ENCODE peak calls at places on chromosomes 5 and 9, in ten cellular contexts. B is effector memory CD4-positive, alpha-beta T cell; U is PC-3; F is ovary; H is RWPE1; X is foreskin keratinocyte; R is substantia nigra; N is MM.1S; J is Peyer's patch; E is heart right ventricle. O is an unnamed sample.

GRCh38 chr5:157342822-157343402 is 77.0 kb downstream of the CYFIP2 start:
- DNase-seq in B (no peak), U (peak; percentile 70), F (no peak), H (peak; percentile 64), X (no peak), R (no peak), N (peak; percentile 18), J (peak; percentile 63), E (no peak), O (peak; percentile 8)

GRCh38 chr5:134099288-134099872 is 15.1 kb upstream of the TCF7 start:
- DNase-seq in B (no peak), U (no peak), F (no peak), H (no peak), X (no peak), R (no peak), N (no peak), J (no peak), E (no peak), O (no peak)

GRCh38 chr5:43242196-43242595 is 50.2 kb downstream of the NIM1K start:
- DNase-seq in B (no peak), U (no peak), F (no peak), H (no peak), X (no peak), R (no peak), N (no peak), J (no peak), E (no peak), O (no peak)

GRCh38 chr9:14307989-14308750 is 5.8 kb downstream of the NFIB start:
- DNase-seq in B (no peak), U (no peak), F (no peak), H (no peak), X (no peak), R (no peak), N (no peak), J (no peak), E (no peak), O (no peak)

GRCh38 chr5:168085321-168086040 is 206.0 kb upstream of the WWC1 start:
- DNase-seq in B (no peak), U (no peak), F (no peak), H (no peak), X (no peak), R (no peak), N (peak; percentile 31), J (no peak), E (no peak), O (no peak)

GRCh38 chr9:90998573-90998972 is 197.0 kb downstream of the SYK start:
- DNase-seq in B (no peak), U (peak; percentile 53), F (no peak), H (no peak), X (no peak), R (no peak), N (no peak), J (no peak), E (no peak), O (no peak)

GRCh38 chr9:2340046-2340760 is 281.4 kb upstream of the VLDLR start:
- DNase-seq in B (no peak), U (no peak), F (no peak), H (peak; percentile 8), X (peak; percentile 90), R (no peak), N (no peak), J (no peak), E (no peak), O (no peak)

GRCh38 chr5:4079881-4080280 is 484.2 kb downstream of the IRX1 start:
- DNase-seq in B (no peak), U (no peak), F (no peak), H (no peak), X (no peak), R (no peak), N (no peak), J (peak; percentile 74), E (no peak), O (no peak)

GRCh38 chr9:121889990-121890563 is 203.0 kb downstream of the TTLL11 start:
- DNase-seq in B (no peak), U (peak; percentile 20), F (no peak), H (no peak), X (no peak), R (no peak), N (no peak), J (no peak), E (no peak), O (no peak)

GRCh38 chr9:135243201-135244190 is 156.0 kb downstream of the OLFM1 start:
- DNase-seq in B (no peak), U (no peak), F (no peak), H (no peak), X (no peak), R (no peak), N (no peak), J (no peak), E (peak; percentile 3), O (no peak)

GRCh38 chr9:131402738-131403492 is 9.0 kb downstream of the PRRC2B start:
- DNase-seq in B (no peak), U (peak; percentile 72), F (peak; percentile 83), H (peak; percentile 85), X (no peak), R (peak; percentile 51), N (no peak), J (peak; percentile 89), E (peak; percentile 79), O (no peak)

GRCh38 chr9:131404581-131404980 is 10.7 kb downstream of the PRRC2B start:
- DNase-seq in B (no peak), U (no peak), F (no peak), H (no peak), X (no peak), R (no peak), N (no peak), J (no peak), E (no peak), O (no peak)

GRCh38 chr9:131404987-131405386 is 11.1 kb downstream of the PRRC2B start:
- DNase-seq in B (no peak), U (no peak), F (no peak), H (no peak), X (no peak), R (no peak), N (no peak), J (no peak), E (no peak), O (no peak)

GRCh38 chr9:131402073-131402472 is 8.2 kb downstream of the PRRC2B start:
- DNase-seq in B (no peak), U (no peak), F (no peak), H (no peak), X (no peak), R (no peak), N (no peak), J (no peak), E (no peak), O (no peak)

GRCh38 chr9:131403493-131403773 is 9.5 kb downstream of the PRRC2B start:
- DNase-seq in B (no peak), U (no peak), F (no peak), H (no peak), X (no peak), R (no peak), N (no peak), J (no peak), E (no peak), O (no peak)
- H3K27ac ChIP-seq in B (no peak overlapping the region), U (no peak overlapping the region), F (peak overlapping the region; percentile 51), H (peak overlapping the region; percentile 83), X (no peak overlapping the region), R (no peak overlapping the region), N (no peak overlapping the region), J (peak overlapping the region; percentile 38), E (peak overlapping the region; percentile 80), O (no peak overlapping the region)

DNA sequence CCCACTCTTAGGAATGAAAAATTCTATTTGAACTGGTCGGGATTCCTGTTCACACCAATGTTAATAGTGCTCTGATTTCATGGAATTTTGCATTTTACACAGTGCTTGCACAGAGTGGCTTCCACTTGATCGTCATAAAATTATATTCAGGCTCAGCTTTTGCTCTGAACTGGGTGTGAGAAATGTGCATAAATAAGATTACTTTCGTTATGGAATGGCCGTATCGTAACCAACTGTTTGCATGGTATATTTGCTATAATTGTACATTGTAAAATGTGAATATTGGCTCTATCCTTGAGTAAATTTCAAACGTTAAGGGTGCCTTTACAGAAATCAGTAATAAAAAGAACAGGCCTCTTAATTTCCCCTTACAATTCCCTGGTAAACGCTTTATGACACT is 240.9 kb downstream of the RFK start:
- DNase-seq in B (no peak), U (no peak), F (no peak), H (no peak), X (no peak), R (no peak), N (no peak), J (no peak), E (no peak), O (no peak)
- H3K27ac ChIP-seq in B (no peak overlapping the region), U (no peak overlapping the region), F (no peak overlapping the region), H (no peak overlapping the region), X (no peak overlapping the region), R (no peak overlapping the region), N (no peak overlapping the region), J (no peak overlapping the region), E (no peak overlapping the region), O (no peak overlapping the region)

GRCh38 chr5:60259730-60260129 is 366.2 kb upstream of the PDE4D start:
- DNase-seq in B (no peak), U (no peak), F (no peak), H (no peak), X (no peak), R (no peak), N (no peak), J (no peak), E (no peak), O (no peak)
- H3K27ac ChIP-seq in B (no peak overlapping the region), U (no peak overlapping the region), F (no peak overlapping the region), H (no peak overlapping the region), X (no peak overlapping the region), R (no peak overlapping the region), N (no peak overlapping the region), J (no peak overlapping the region), E (no peak overlapping the region), O (peak overlapping the region; percentile 75)

GRCh38 chr5:154794525-154795234 is 39.5 kb downstream of the LARP1 start:
- DNase-seq in B (no peak), U (no peak), F (no peak), H (no peak), X (no peak), R (no peak), N (no peak), J (no peak), E (no peak), O (no peak)

GRCh38 chr5:154797762-154798161 is 42.6 kb downstream of the LARP1 start:
- DNase-seq in B (no peak), U (no peak), F (no peak), H (no peak), X (no peak), R (no peak), N (no peak), J (no peak), E (no peak), O (no peak)

GRCh38 chr5:154793599-154794524 is 38.7 kb downstream of the LARP1 start:
- DNase-seq in B (no peak), U (no peak), F (peak; percentile 47), H (no peak), X (no peak), R (no peak), N (no peak), J (no peak), E (no peak), O (no peak)

GRCh38 chr5:154791535-154791934 is 36.4 kb downstream of the LARP1 start:
- DNase-seq in B (no peak), U (no peak), F (no peak), H (no peak), X (no peak), R (no peak), N (no peak), J (no peak), E (no peak), O (no peak)

DNA sequence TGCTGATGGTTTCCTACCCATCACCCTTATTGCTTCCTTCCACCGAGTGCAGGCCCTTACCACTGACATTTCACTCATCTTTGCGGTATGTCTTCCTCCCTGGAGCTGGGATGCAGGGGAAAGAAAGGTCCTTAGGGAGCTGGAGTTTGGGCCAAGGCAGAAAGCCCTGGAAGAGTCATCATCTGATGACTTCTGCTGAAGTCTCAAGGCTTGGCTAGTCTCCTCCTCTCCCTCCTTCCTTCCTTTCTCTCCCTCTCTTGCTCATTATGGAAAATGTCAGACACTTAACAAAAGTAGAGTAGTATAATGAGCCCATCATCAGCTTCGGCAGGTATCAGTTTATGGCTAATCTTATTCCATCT is 40.0 kb downstream of the LARP1 start:
- DNase-seq in B (no peak), U (no peak), F (no peak), H (no peak), X (no peak), R (no peak), N (no peak), J (no peak), E (no peak), O (no peak)
- H3K27ac ChIP-seq in B (no peak overlapping the region), U (no peak overlapping the region), F (peak overlapping the region; percentile 12), H (no peak overlapping the region), X (no peak overlapping the region), R (no peak overlapping the region), N (no peak overlapping the region), J (no peak overlapping the region), E (peak overlapping the region; percentile 63), O (no peak overlapping the region)

O was measured in HL-60.